ENCODE peak calls at places on chromosomes 3 and 15, in eight cellular contexts. R is Panc1, J is lung microvascular endothelial cell, Y is astrocyte of the spinal cord, V is NCI-H1092, P is RPMI7951, D is T47D, Q is anterior cingulate cortex. T is an unnamed sample.

GRCh38 chr15:44137750-44138149 is 57.3 kb downstream of the FRMD5 start:
- DNase-seq in R (no peak), J (peak; percentile 53), Y (no peak), V (no peak), P (peak; percentile 68), D (peak; percentile 18), Q (no peak), T (peak; percentile 71)

GRCh38 chr3:41075958-41076357 is 123.3 kb upstream of the CTNNB1 start:
- DNase-seq in R (no peak), J (no peak), Y (no peak), V (no peak), P (peak; percentile 27), D (no peak), Q (no peak), T (no peak)

GRCh38 chr15:45091161-45091560 is 22.8 kb downstream of the DUOX2 start:
- DNase-seq in R (no peak), J (no peak), Y (no peak), V (no peak), P (peak; percentile 22), D (no peak), Q (no peak), T (no peak)

GRCh38 chr3:38969321-38970235 is 82.2 kb downstream of the SCN11A start:
- DNase-seq in R (no peak), J (no peak), Y (no peak), V (no peak), P (no peak), D (no peak), Q (no peak), T (no peak)

GRCh38 chr3:101854608-101855304 is 5.4 kb downstream of the NFKBIZ start:
- DNase-seq in R (no peak), J (no peak), Y (no peak), V (no peak), P (no peak), D (no peak), Q (no peak), T (no peak)

GRCh38 chr3:152458725-152459515 is 190.2 kb downstream of the MBNL1 start:
- DNase-seq in R (no peak), J (no peak), Y (peak; percentile 35), V (no peak), P (peak; percentile 25), D (no peak), Q (no peak), T (no peak)

GRCh38 chr3:54822206-54822605 is 105.7 kb downstream of the LRTM1 start:
- DNase-seq in R (no peak), J (no peak), Y (peak; percentile 49), V (no peak), P (peak; percentile 66), D (no peak), Q (peak; percentile 9), T (no peak)

GRCh38 chr3:17054944-17055343 is 170.2 kb downstream of the PLCL2 start:
- DNase-seq in R (no peak), J (no peak), Y (no peak), V (no peak), P (no peak), D (no peak), Q (no peak), T (no peak)

GRCh38 chr15:85865070-85865684 is 70.5 kb upstream of the KLHL25 start:
- DNase-seq in R (peak; percentile 15), J (peak; percentile 51), Y (peak; percentile 49), V (no peak), P (peak; percentile 51), D (peak; percentile 63), Q (peak; percentile 31), T (peak; percentile 57)

GRCh38 chr3:59774613-59775012 is 724.8 kb upstream of the CFAP20DC start:
- DNase-seq in R (no peak), J (no peak), Y (peak; percentile 87), V (no peak), P (peak; percentile 90), D (no peak), Q (no peak), T (no peak)

T was measured in LNCaP clone FGC.